ENCODE peak calls at places on chromosomes 6 and 20, in five cellular contexts. E, R, Y, W and I are unnamed samples.

GRCh38 chr6:13760307-13760706 is 48.7 kb upstream of the RANBP9 start:
- DNase-seq in E (no peak), W (no peak), R (no peak), Y (no peak), I (no peak)

GRCh38 chr6:66605971-66606370 is 898.9 kb upstream of the EYS start:
- DNase-seq in R (no peak), Y (peak), E (no peak), W (no peak), I (peak)

GRCh38 chr6:57257911-57258541 is 35.9 kb upstream of the RAB23 start:
- DNase-seq in Y (peak), E (no peak), W (peak), R (peak), I (peak)

GRCh38 chr6:108781419-108782110 is 66.7 kb upstream of the ARMC2 start:
- DNase-seq in Y (peak), W (no peak), E (peak), R (peak), I (peak)

GRCh38 chr6:109182590-109182989 is 87.3 kb downstream of the CEP57L1 start:
- DNase-seq in E (no peak), W (no peak), R (peak), Y (no peak), I (no peak)

GRCh38 chr6:43849844-43850243 is 79.8 kb downstream of the VEGFA start:
- DNase-seq in R (no peak), E (no peak), Y (no peak), W (no peak), I (peak)

GRCh38 chr20:58718121-58718563 is 25.5 kb downstream of the NPEPL1 start:
- DNase-seq in W (no peak), R (no peak), Y (no peak), E (no peak), I (no peak)

GRCh38 chr6:158663465-158664167 is 13.8 kb downstream of the SYTL3 start:
- DNase-seq in W (no peak), E (no peak), R (no peak), Y (no peak), I (no peak)

GRCh38 chr20:35515341-35515740 is 14.1 kb downstream of the C20orf173 start:
- DNase-seq in Y (no peak), W (no peak), R (no peak), E (no peak), I (no peak)

GRCh38 chr6:168589275-168589674 is 148.3 kb downstream of the SMOC2 start:
- DNase-seq in W (no peak), E (no peak), Y (no peak), R (no peak), I (no peak)

GRCh38 chr6:6657085-6657819 is 68.7 kb downstream of the LY86 start:
- DNase-seq in E (no peak), R (no peak), Y (no peak), W (no peak), I (no peak)

GRCh38 chr6:42451595-42452170 is at the start of gene TRERF1:
- DNase-seq in R (peak), W (no peak), Y (peak), E (peak), I (peak)

GRCh38 chr20:52204136-52204535 is 12.6 kb upstream of the ZFP64 start:
- DNase-seq in W (no peak), E (no peak), R (no peak), Y (no peak), I (no peak)

GRCh38 chr6:132813173-132813856 is 1.1 kb upstream of the RPS12 start:
- DNase-seq in Y (no peak), E (peak), R (peak), W (no peak), I (peak)

GRCh38 chr6:134168580-134169223 is 116.3 kb upstream of the SLC2A12 start:
- DNase-seq in W (no peak), Y (no peak), R (peak), E (no peak), I (peak)

GRCh38 chr6:69980624-69981023 is 114.3 kb downstream of the COL19A1 start:
- DNase-seq in W (no peak), Y (no peak), R (no peak), E (no peak), I (no peak)

GRCh38 chr20:35828916-35829315 is 57.1 kb downstream of the PHF20 start:
- DNase-seq in Y (no peak), R (no peak), W (no peak), E (no peak), I (no peak)

GRCh38 chr6:40708049-40708448 is 120.9 kb upstream of the LRFN2 start:
- DNase-seq in E (no peak), Y (no peak), R (no peak), W (no peak), I (no peak)

GRCh38 chr20:47795214-47795667 is 10.0 kb upstream of the SULF2 start:
- DNase-seq in W (no peak), R (no peak), E (no peak), Y (peak), I (no peak)

GRCh38 chr20:63471719-63472158 is 716 bp downstream of the KCNQ2 start:
- DNase-seq in W (no peak), R (no peak), E (peak), Y (no peak), I (no peak)

GRCh38 chr6:47729457-47729856 is 31.1 kb downstream of the ADGRF4 start:
- DNase-seq in E (no peak), R (no peak), Y (no peak), W (no peak), I (no peak)

GRCh38 chr6:154166140-154166539 is 127.1 kb downstream of the OPRM1 start:
- DNase-seq in W (no peak), R (no peak), E (no peak), Y (no peak), I (no peak)
- TF ChIP-seq CTCF in W (no peak), R (no peak), E (peak), Y (no peak), I (no peak)

GRCh38 chr6:73985891-73986290 is 289.9 kb downstream of the CD109 start:
- DNase-seq in E (peak), Y (peak), W (peak), R (peak), I (peak)
- TF ChIP-seq CTCF in E (peak), Y (no peak), W (peak), R (peak), I (peak)

GRCh38 chr6:157323924-157324276 is 581 bp upstream of the TMEM242 start:
- DNase-seq in R (peak), W (peak), Y (peak), E (peak), I (peak)

GRCh38 chr6:157326979-157327378 is 3.7 kb upstream of the TMEM242 start:
- DNase-seq in W (no peak), R (peak), E (no peak), Y (peak), I (peak)

GRCh38 chr6:157322792-157323113 is 566 bp downstream of the TMEM242 start:
- DNase-seq in R (no peak), W (no peak), Y (no peak), E (no peak), I (no peak)

GRCh38 chr6:157325069-157325805 is 1.9 kb upstream of the TMEM242 start:
- DNase-seq in W (no peak), Y (peak), E (no peak), R (peak), I (peak)

GRCh38 chr6:157323114-157323923 is at the start of gene TMEM242:
- DNase-seq in W (peak), E (peak), R (peak), Y (peak), I (peak)
- TF ChIP-seq CTCF in W (peak), E (peak), R (peak), Y (no peak), I (peak)

GRCh38 chr20:43404880-43405279 is 52.8 kb upstream of the SRSF6 start:
- DNase-seq in E (peak), Y (no peak), W (no peak), R (peak), I (no peak)
- TF ChIP-seq CTCF in E (peak), Y (no peak), W (peak), R (peak), I (peak)

DNA sequence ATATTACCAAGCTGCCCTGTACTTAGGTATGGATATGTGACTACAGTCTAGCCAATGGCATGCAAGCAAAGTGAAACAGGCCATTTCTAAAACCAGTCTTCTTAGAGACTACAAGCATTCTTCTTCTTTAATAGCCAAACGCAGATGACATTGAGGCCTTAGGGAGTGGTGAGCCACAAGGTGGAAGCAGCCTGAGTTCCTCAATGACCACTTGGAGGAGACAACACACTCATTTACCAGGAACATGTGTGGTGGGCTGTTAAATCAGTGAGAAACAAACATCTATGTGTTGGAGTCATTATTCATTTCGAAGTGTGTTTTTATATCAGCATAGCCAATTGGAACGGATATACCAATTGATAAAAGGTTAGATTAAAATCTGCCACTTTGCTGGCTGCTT is 122.0 kb downstream of the GFRAL start:
- DNase-seq in R (no peak), W (no peak), Y (no peak), E (peak), I (peak)
- TF ChIP-seq CTCF in R (peak), W (no peak), Y (no peak), E (peak), I (peak)